ENCODE peak calls at places on chromosomes 7 and 10, in six cellular contexts. One of them, this sample, is unnamed.

GRCh38 chr10:97514344-97514743 is 15.6 kb downstream of the UBTD1 start:
- DNase-seq in GM23248: no peak
- DNase-seq in progenitor cell of endocrine pancreas: no peak
- DNase-seq in NCI-H1092: no peak
- DNase-seq in astrocyte of the hippocampus: no peak
- DNase-seq in GM12865: no peak
- DNase-seq in this sample: no peak

GRCh38 chr7:25619963-25620799 is 391.9 kb upstream of the NPVF start:
- DNase-seq in NCI-H1092: no peak
- DNase-seq in progenitor cell of endocrine pancreas: no peak
- DNase-seq in astrocyte of the hippocampus: no peak
- DNase-seq in GM23248: no peak
- DNase-seq in GM12865: no peak
- DNase-seq in this sample: no peak

GRCh38 chr10:91925022-91925320 is 1.4 kb downstream of the BTAF1 start:
- DNase-seq in progenitor cell of endocrine pancreas: no peak
- DNase-seq in NCI-H1092: no peak
- DNase-seq in astrocyte of the hippocampus: no peak
- DNase-seq in GM12865: no peak
- DNase-seq in GM23248: peak; percentile 58
- DNase-seq in this sample: no peak

GRCh38 chr10:119177708-119178370 is 773 bp downstream of the PRDX3 start:
- DNase-seq in NCI-H1092: no peak
- DNase-seq in progenitor cell of endocrine pancreas: no peak
- DNase-seq in GM12865: peak; percentile 53
- DNase-seq in astrocyte of the hippocampus: no peak
- DNase-seq in GM23248: peak; percentile 69
- DNase-seq in this sample: no peak

GRCh38 chr10:19638173-19638872 is 177.9 kb upstream of the PLXDC2 start:
- DNase-seq in astrocyte of the hippocampus: peak; percentile 68
- DNase-seq in NCI-H1092: no peak
- DNase-seq in GM12865: no peak
- DNase-seq in progenitor cell of endocrine pancreas: no peak
- DNase-seq in GM23248: peak; percentile 84
- DNase-seq in this sample: peak; percentile 90

GRCh38 chr7:122803323-122803722 is 82.9 kb downstream of the CADPS2 start:
- DNase-seq in GM23248: peak; percentile 0
- DNase-seq in astrocyte of the hippocampus: peak; percentile 57
- DNase-seq in NCI-H1092: no peak
- DNase-seq in GM12865: peak; percentile 38
- DNase-seq in progenitor cell of endocrine pancreas: no peak
- DNase-seq in this sample: peak; percentile 28

GRCh38 chr10:94012834-94013830 is 19.4 kb downstream of the PLCE1 start:
- DNase-seq in GM23248: peak; percentile 68
- DNase-seq in progenitor cell of endocrine pancreas: no peak
- DNase-seq in astrocyte of the hippocampus: no peak
- DNase-seq in GM12865: no peak
- DNase-seq in NCI-H1092: no peak
- DNase-seq in this sample: no peak

GRCh38 chr10:120184547-120185337 is 272.3 kb upstream of the PLPP4 start:
- DNase-seq in GM12865: no peak
- DNase-seq in GM23248: no peak
- DNase-seq in progenitor cell of endocrine pancreas: no peak
- DNase-seq in NCI-H1092: no peak
- DNase-seq in astrocyte of the hippocampus: no peak
- DNase-seq in this sample: no peak

GRCh38 chr7:156014808-156015207 is 202.5 kb upstream of the SHH start:
- DNase-seq in GM23248: no peak
- DNase-seq in NCI-H1092: no peak
- DNase-seq in GM12865: no peak
- DNase-seq in progenitor cell of endocrine pancreas: no peak
- DNase-seq in astrocyte of the hippocampus: no peak
- DNase-seq in this sample: no peak

GRCh38 chr10:124728071-124728829 is 15.9 kb downstream of the FAM53B start:
- DNase-seq in progenitor cell of endocrine pancreas: no peak
- DNase-seq in GM23248: peak; percentile 63
- DNase-seq in GM12865: peak; percentile 61
- DNase-seq in astrocyte of the hippocampus: no peak
- DNase-seq in NCI-H1092: no peak
- DNase-seq in this sample: no peak

GRCh38 chr10:87642486-87642885 is 17.2 kb upstream of the PAPSS2 start:
- DNase-seq in GM23248: no peak
- DNase-seq in astrocyte of the hippocampus: no peak
- DNase-seq in NCI-H1092: no peak
- DNase-seq in GM12865: no peak
- DNase-seq in progenitor cell of endocrine pancreas: no peak
- DNase-seq in this sample: no peak

GRCh38 chr7:154777489-154777888 is 225.4 kb downstream of the PAXIP1 start:
- DNase-seq in progenitor cell of endocrine pancreas: no peak
- DNase-seq in NCI-H1092: no peak
- DNase-seq in GM23248: no peak
- DNase-seq in astrocyte of the hippocampus: no peak
- DNase-seq in GM12865: no peak
- DNase-seq in this sample: no peak

GRCh38 chr10:122303271-122304053 is 32.4 kb downstream of the BTBD16 start:
- DNase-seq in GM23248: no peak
- DNase-seq in NCI-H1092: no peak
- DNase-seq in GM12865: no peak
- DNase-seq in progenitor cell of endocrine pancreas: no peak
- DNase-seq in astrocyte of the hippocampus: no peak
- DNase-seq in this sample: no peak

GRCh38 chr10:129193148-129193547 is 273.9 kb upstream of the MGMT start:
- DNase-seq in GM23248: peak; percentile 60
- DNase-seq in progenitor cell of endocrine pancreas: no peak
- DNase-seq in astrocyte of the hippocampus: no peak
- DNase-seq in NCI-H1092: no peak
- DNase-seq in GM12865: no peak
- DNase-seq in this sample: peak; percentile 55

GRCh38 chr7:118573065-118573464 is 348.6 kb downstream of the ANKRD7 start:
- DNase-seq in GM23248: no peak
- DNase-seq in progenitor cell of endocrine pancreas: no peak
- DNase-seq in GM12865: peak; percentile 11
- DNase-seq in NCI-H1092: peak; percentile 83
- DNase-seq in astrocyte of the hippocampus: peak; percentile 16
- DNase-seq in this sample: peak; percentile 21

GRCh38 chr7:130853503-130854279 is 119.7 kb upstream of the KLF14 start:
- DNase-seq in GM23248: peak; percentile 75
- DNase-seq in astrocyte of the hippocampus: peak; percentile 37
- DNase-seq in progenitor cell of endocrine pancreas: no peak
- DNase-seq in NCI-H1092: no peak
- DNase-seq in GM12865: no peak
- DNase-seq in this sample: peak; percentile 76

GRCh38 chr7:77913977-77914607 is 115.5 kb downstream of the PHTF2 start:
- DNase-seq in progenitor cell of endocrine pancreas: no peak
- DNase-seq in astrocyte of the hippocampus: peak; percentile 23
- DNase-seq in GM23248: no peak
- DNase-seq in GM12865: no peak
- DNase-seq in NCI-H1092: no peak
- DNase-seq in this sample: peak; percentile 20

GRCh38 chr10:44911081-44911540 is at the start of gene TMEM72:
- DNase-seq in astrocyte of the hippocampus: peak; percentile 38
- DNase-seq in NCI-H1092: no peak
- DNase-seq in GM12865: no peak
- DNase-seq in progenitor cell of endocrine pancreas: peak; percentile 63
- DNase-seq in GM23248: no peak
- DNase-seq in this sample: peak; percentile 92

GRCh38 chr10:108180883-108181282 is 1016.4 kb upstream of the SORCS1 start:
- DNase-seq in progenitor cell of endocrine pancreas: no peak
- DNase-seq in GM12865: no peak
- DNase-seq in astrocyte of the hippocampus: peak; percentile 23
- DNase-seq in GM23248: peak; percentile 66
- DNase-seq in NCI-H1092: no peak
- DNase-seq in this sample: peak; percentile 11

GRCh38 chr7:48011952-48012351 is 17.0 kb downstream of the SUN3 start:
- DNase-seq in GM12865: no peak
- DNase-seq in astrocyte of the hippocampus: no peak
- DNase-seq in NCI-H1092: no peak
- DNase-seq in GM23248: no peak
- DNase-seq in progenitor cell of endocrine pancreas: no peak
- DNase-seq in this sample: no peak

This sample was measured in kidney tubule cell.